ENCODE peak calls at places on chromosomes 13 and 19, in seven cellular contexts. D, M, W, O, Z, A and G are unnamed samples.

GRCh38 chr19:11092181-11092538 is 2.9 kb downstream of the LDLR start:
- DNase-seq in D (no peak), M (no peak), W (no peak), O (peak; percentile 72), Z (peak; percentile 39), A (no peak), G (no peak)

GRCh38 chr13:108269601-108270328 is at the start of gene TNFSF13B:
- DNase-seq in D (no peak), M (no peak), W (peak; percentile 57), O (peak; percentile 11), Z (peak; percentile 18), A (peak; percentile 53), G (peak; percentile 4)

GRCh38 chr13:107231941-107232340 is 664.0 kb upstream of the ARGLU1 start:
- DNase-seq in D (no peak), M (no peak), W (no peak), O (no peak), Z (no peak), A (no peak), G (no peak)

GRCh38 chr13:48184260-48184659 is 48.7 kb upstream of the ITM2B start:
- DNase-seq in D (no peak), M (no peak), W (no peak), O (no peak), Z (no peak), A (no peak), G (no peak)

GRCh38 chr19:17626456-17626855 is 61.7 kb downstream of the UNC13A start:
- DNase-seq in D (no peak), M (no peak), W (no peak), O (no peak), Z (no peak), A (no peak), G (no peak)

GRCh38 chr19:14661372-14661924 is 13.2 kb downstream of the ADGRE3 start:
- DNase-seq in D (no peak), M (no peak), W (no peak), O (no peak), Z (no peak), A (no peak), G (no peak)

GRCh38 chr13:108455320-108455719 is 174.1 kb upstream of the MYO16 start:
- DNase-seq in D (no peak), M (no peak), W (no peak), O (no peak), Z (no peak), A (no peak), G (no peak)

GRCh38 chr13:40568672-40569350 is 97.6 kb downstream of the FOXO1 start:
- DNase-seq in D (no peak), M (no peak), W (no peak), O (peak; percentile 45), Z (no peak), A (no peak), G (no peak)

GRCh38 chr13:45402641-45403040 is 15.5 kb downstream of the SLC25A30 start:
- DNase-seq in D (peak; percentile 62), M (no peak), W (no peak), O (no peak), Z (no peak), A (no peak), G (no peak)

GRCh38 chr13:36344886-36345437 is 1.2 kb downstream of the SPART start:
- DNase-seq in D (no peak), M (no peak), W (no peak), O (peak; percentile 17), Z (peak; percentile 6), A (peak; percentile 34), G (no peak)

GRCh38 chr19:31214997-31215396 is 134.2 kb downstream of the TSHZ3 start:
- DNase-seq in D (no peak), M (no peak), W (no peak), O (peak; percentile 49), Z (no peak), A (no peak), G (no peak)

GRCh38 chr19:17393914-17394313 is at the start of gene CCDC194:
- DNase-seq in D (no peak), M (no peak), W (no peak), O (no peak), Z (no peak), A (no peak), G (no peak)

GRCh38 chr13:99981115-99982020 is at the start of gene ZIC2:
- DNase-seq in D (no peak), M (no peak), W (no peak), O (peak; percentile 51), Z (no peak), A (peak; percentile 96), G (no peak)

GRCh38 chr13:44048326-44048725 is 168.6 kb downstream of the LACC1 start:
- DNase-seq in D (no peak), M (no peak), W (no peak), O (no peak), Z (no peak), A (no peak), G (no peak)

GRCh38 chr19:50244695-50245094 is 41.3 kb downstream of the MYH14 start:
- DNase-seq in D (no peak), M (no peak), W (no peak), O (no peak), Z (no peak), A (no peak), G (no peak)

GRCh38 chr19:36771275-36772231 is 1.1 kb downstream of the ZNF850 start:
- DNase-seq in D (peak; percentile 62), M (no peak), W (peak; percentile 36), O (peak; percentile 94), Z (no peak), A (peak; percentile 71), G (no peak)

GRCh38 chr19:55609326-55609725 is 3.9 kb downstream of the ZNF865 start:
- DNase-seq in D (no peak), M (no peak), W (no peak), O (no peak), Z (no peak), A (no peak), G (no peak)

GRCh38 chr19:55605637-55606470 is at the start of gene ZNF865:
- DNase-seq in D (peak; percentile 57), M (no peak), W (peak; percentile 86), O (peak; percentile 87), Z (peak; percentile 69), A (peak; percentile 92), G (no peak)

GRCh38 chr19:55606471-55606787 is 982 bp downstream of the ZNF865 start:
- DNase-seq in D (no peak), M (no peak), W (no peak), O (no peak), Z (no peak), A (no peak), G (no peak)

GRCh38 chr19:55605207-55605636 is 225 bp upstream of the ZNF865 start:
- DNase-seq in D (peak; percentile 96), M (peak; percentile 90), W (peak; percentile 98), O (peak; percentile 92), Z (peak; percentile 97), A (peak; percentile 99), G (peak; percentile 83)

GRCh38 chr19:55606817-55607216 is 1.4 kb downstream of the ZNF865 start:
- DNase-seq in D (no peak), M (no peak), W (no peak), O (no peak), Z (no peak), A (no peak), G (no peak)
- H3K4me3 ChIP-seq in D (peak overlapping the region; percentile 91), M (no peak overlapping the region), W (no peak overlapping the region), O (peak overlapping the region; percentile 91), Z (no peak overlapping the region), A (peak overlapping the region; percentile 85), G (no peak overlapping the region)

DNA sequence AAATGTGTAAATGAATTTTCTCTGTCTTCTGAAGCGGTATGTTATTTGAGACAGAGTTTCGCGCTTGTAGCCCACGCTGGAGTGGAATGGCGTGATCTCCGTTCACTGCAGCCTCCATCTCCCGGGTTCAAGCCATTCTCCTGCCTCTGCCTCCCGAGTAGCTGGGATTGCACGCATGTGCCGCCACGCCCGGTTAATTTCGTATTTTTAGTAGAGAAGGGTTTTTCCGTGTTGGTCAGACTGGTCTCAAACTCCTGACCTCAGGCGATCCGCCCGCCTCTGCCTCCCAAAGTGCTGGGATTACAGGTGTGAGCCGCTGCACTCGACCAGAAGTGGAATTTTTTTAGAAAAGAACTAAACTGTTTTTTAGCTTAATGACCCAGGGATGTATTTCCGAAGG is 3.4 kb upstream of the ZNF808 start:
- DNase-seq in D (no peak), M (no peak), W (no peak), O (no peak), Z (no peak), A (no peak), G (no peak)
- TF ChIP-seq CTCF in D (no peak), M (no peak), W (no peak), O (no peak), Z (no peak), A (no peak), G (no peak)

GRCh38 chr19:19506592-19506991 is 8.8 kb downstream of the TSSK6 start:
- DNase-seq in D (no peak), M (no peak), W (no peak), O (no peak), Z (no peak), A (no peak), G (no peak)
- H3K36me3 ChIP-seq in D (peaks cover 13% of the 10 kb centered on the region), M (peaks cover 69% of the 10 kb centered on the region), W (peaks cover 27% of the 10 kb centered on the region), O (peaks cover 19% of the 10 kb centered on the region), Z (peaks cover 31% of the 10 kb centered on the region), A (no peaks in the 10 kb centered on the region), G (peaks cover 22% of the 10 kb centered on the region)

GRCh38 chr19:4062576-4063368 is 3.9 kb downstream of the ZBTB7A start:
- DNase-seq in D (no peak), M (no peak), W (peak; percentile 44), O (no peak), Z (no peak), A (no peak), G (no peak)

GRCh38 chr19:4061178-4061682 is 5.5 kb downstream of the ZBTB7A start:
- DNase-seq in D (peak; percentile 89), M (peak; percentile 83), W (peak; percentile 95), O (no peak), Z (no peak), A (no peak), G (no peak)

GRCh38 chr19:4063369-4064072 is 3.2 kb downstream of the ZBTB7A start:
- DNase-seq in D (no peak), M (no peak), W (peak; percentile 61), O (no peak), Z (no peak), A (peak; percentile 55), G (no peak)

GRCh38 chr19:4060621-4061177 is 6.0 kb downstream of the ZBTB7A start:
- DNase-seq in D (no peak), M (no peak), W (peak; percentile 59), O (no peak), Z (no peak), A (no peak), G (no peak)

DNA sequence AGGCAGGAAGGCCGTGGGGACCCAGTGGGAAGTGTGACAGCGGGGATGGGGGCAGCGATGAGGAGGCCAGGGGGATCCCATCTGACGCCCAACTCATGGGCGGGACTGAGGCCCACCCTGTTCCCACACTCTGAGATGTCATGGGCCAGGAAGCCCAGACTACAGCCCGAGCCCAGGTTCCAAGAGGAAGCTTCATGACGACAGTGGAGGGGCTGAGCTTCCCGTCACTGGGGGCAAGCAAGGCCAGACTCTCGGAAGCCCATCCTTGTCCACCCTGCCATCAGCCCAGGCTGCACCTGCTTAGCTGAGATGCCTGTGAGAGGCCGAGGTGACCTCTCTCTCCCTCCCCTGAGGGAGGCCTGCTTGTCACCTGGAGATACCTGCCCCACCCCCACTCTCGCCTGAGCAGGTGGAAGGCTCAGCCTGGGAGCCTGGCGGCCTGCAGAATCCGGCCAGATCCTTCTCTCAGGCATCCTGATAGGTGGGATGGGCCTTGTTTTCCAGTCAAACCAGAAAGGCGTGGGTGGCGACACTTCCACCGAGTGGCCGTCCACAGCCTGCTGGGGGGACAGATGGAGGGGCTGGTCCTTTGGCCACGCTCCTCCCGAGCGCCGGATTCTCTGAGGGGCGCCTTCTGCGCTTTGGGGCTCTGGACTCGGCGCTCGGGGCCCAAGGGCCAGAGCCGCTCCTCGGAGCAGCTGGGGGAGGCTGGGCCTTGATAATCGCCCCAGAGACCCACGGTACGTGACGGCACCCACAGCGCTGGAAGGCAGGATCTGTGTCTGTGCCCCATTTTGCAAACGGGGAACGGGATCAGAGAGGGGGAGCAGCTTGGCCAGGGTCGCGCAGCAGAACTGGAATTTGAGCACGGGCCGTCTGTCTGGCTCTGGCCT is 4.8 kb downstream of the ZBTB7A start:
- DNase-seq in D (peak; percentile 78), M (no peak), W (peak; percentile 90), O (no peak), Z (no peak), A (no peak), G (no peak)
- H3K4me3 ChIP-seq in D (peak overlapping the region; percentile 98), M (peak overlapping the region; percentile 27), W (peak overlapping the region; percentile 23), O (peak overlapping the region; percentile 22), Z (peak overlapping the region; percentile 22), A (no peak overlapping the region), G (peak overlapping the region; percentile 31)